ENCODE peak calls at places on chromosomes 1 and 21, in ten cellular contexts. Z is left lung, S is kidney epithelial cell, P is thoracic aorta, Y is A549, R is AG09309, O is neural progenitor cell, U is upper lobe of right lung, C is kidney, V is tibial artery. K is an unnamed sample.

GRCh38 chr1:93061895-93062792 is 16.9 kb upstream of the MTF2 start:
- DNase-seq in Z (no peak), S (no peak), P (no peak), Y (no peak), R (no peak), O (peak), U (no peak), C (no peak), V (no peak), K (no peak)

GRCh38 chr1:182611326-182611725 is 7.1 kb upstream of the RGS16 start:
- DNase-seq in Z (no peak), S (no peak), P (no peak), Y (no peak), R (no peak), O (no peak), U (no peak), C (no peak), V (no peak), K (no peak)

GRCh38 chr1:115252585-115252984 is 85.5 kb downstream of the NGF start:
- DNase-seq in Z (no peak), S (no peak), P (no peak), Y (no peak), R (no peak), O (no peak), U (no peak), C (no peak), V (no peak), K (no peak)

GRCh38 chr1:38805036-38805435 is 54.5 kb downstream of the RRAGC start:
- DNase-seq in Z (no peak), S (no peak), P (no peak), Y (no peak), R (no peak), O (no peak), U (no peak), C (no peak), V (no peak), K (no peak)

GRCh38 chr21:25960423-25960822 is 210.1 kb downstream of the APP start:
- DNase-seq in Z (no peak), S (no peak), P (no peak), Y (no peak), R (no peak), O (peak), U (no peak), C (no peak), V (no peak), K (no peak)

GRCh38 chr1:89739013-89739843 is 81.6 kb upstream of the LRRC8D start:
- DNase-seq in Z (peak), S (no peak), P (no peak), Y (no peak), R (no peak), O (no peak), U (no peak), C (no peak), V (no peak), K (no peak)

GRCh38 chr1:39128959-39129358 is 75.5 kb upstream of the MACF1 start:
- DNase-seq in Z (peak), S (no peak), P (no peak), Y (no peak), R (no peak), O (no peak), U (peak), C (peak), V (no peak), K (no peak)

GRCh38 chr1:112735752-112736151 is 20.6 kb upstream of the PPM1J start:
- DNase-seq in Z (no peak), S (peak), P (no peak), Y (peak), R (peak), O (no peak), U (no peak), C (no peak), V (no peak), K (peak)

GRCh38 chr1:44314401-44314800 is 40.7 kb downstream of the ERI3 start:
- DNase-seq in Z (no peak), S (no peak), P (no peak), Y (no peak), R (no peak), O (peak), U (no peak), C (no peak), V (no peak), K (no peak)

GRCh38 chr1:217019475-217019874 is 296.2 kb upstream of the ESRRG start:
- DNase-seq in Z (no peak), S (no peak), P (no peak), Y (no peak), R (no peak), O (no peak), U (no peak), C (no peak), V (no peak), K (no peak)

GRCh38 chr1:184299076-184299790 is 87.6 kb upstream of the C1orf21 start:
- DNase-seq in Z (no peak), S (peak), P (no peak), Y (no peak), R (peak), O (no peak), U (no peak), C (no peak), V (no peak), K (no peak)

GRCh38 chr21:39669976-39670671 is 57.4 kb downstream of the B3GALT5 start:
- DNase-seq in Z (no peak), S (no peak), P (no peak), Y (no peak), R (no peak), O (no peak), U (no peak), C (no peak), V (no peak), K (no peak)

GRCh38 chr1:96234299-96234698 is 487.3 kb upstream of the PTBP2 start:
- DNase-seq in Z (peak), S (no peak), P (no peak), Y (peak), R (no peak), O (no peak), U (peak), C (no peak), V (peak), K (no peak)

GRCh38 chr1:96233422-96233821 is 488.2 kb upstream of the PTBP2 start:
- DNase-seq in Z (no peak), S (no peak), P (no peak), Y (no peak), R (no peak), O (no peak), U (no peak), C (no peak), V (no peak), K (no peak)

GRCh38 chr1:96238426-96238825 is 483.2 kb upstream of the PTBP2 start:
- DNase-seq in Z (no peak), S (no peak), P (no peak), Y (no peak), R (no peak), O (no peak), U (no peak), C (no peak), V (no peak), K (no peak)

GRCh38 chr1:96240438-96240837 is 481.1 kb upstream of the PTBP2 start:
- DNase-seq in Z (no peak), S (no peak), P (no peak), Y (no peak), R (no peak), O (no peak), U (no peak), C (no peak), V (no peak), K (no peak)

GRCh38 chr1:96236156-96236739 is 485.3 kb upstream of the PTBP2 start:
- DNase-seq in Z (peak), S (peak), P (no peak), Y (peak), R (no peak), O (peak), U (no peak), C (no peak), V (no peak), K (peak)
- TF ChIP-seq CTCF in Z (peak), S (peak), P (peak), Y (peak), R (peak), O (peak), U (peak), C (peak), V (peak), K (peak)

DNA sequence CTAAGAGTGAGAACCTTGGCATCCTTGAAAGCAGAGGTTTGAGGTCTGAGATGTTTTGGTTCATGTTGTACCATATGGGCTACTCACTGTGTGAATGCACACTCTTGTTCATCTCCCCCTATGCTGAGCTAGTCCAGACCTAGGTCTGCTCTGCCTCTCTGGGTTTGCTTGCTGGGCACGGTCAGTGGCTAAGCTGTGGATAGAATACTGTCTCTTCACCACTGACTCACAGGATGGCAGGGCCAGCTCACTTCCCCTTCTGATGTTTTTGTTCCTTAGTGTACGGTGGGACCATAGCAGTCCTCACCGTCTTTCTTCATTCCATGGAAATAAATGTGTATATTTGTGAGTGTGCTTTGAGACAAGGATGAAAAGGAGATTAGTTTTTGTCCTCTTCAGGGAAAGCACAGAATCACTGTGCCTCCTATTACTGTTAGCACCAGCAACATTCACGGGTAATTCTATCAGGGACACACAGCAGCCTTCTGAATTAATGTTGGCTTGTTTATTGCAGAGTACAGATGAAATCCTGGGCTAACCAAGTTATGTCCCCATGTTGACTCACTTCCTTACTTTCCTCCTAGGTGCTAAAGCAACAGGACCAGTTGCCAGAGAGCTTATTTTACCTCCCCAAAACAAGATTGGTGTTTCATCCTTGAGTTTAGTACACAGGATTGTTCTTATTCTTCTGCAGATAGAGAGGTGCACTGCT is 56.9 kb upstream of the IVNS1ABP start:
- DNase-seq in Z (peak), S (peak), P (no peak), Y (no peak), R (no peak), O (no peak), U (no peak), C (no peak), V (no peak), K (no peak)
- H3K4me3 ChIP-seq in Z (no peak), S (no peak), P (no peak), Y (no peak), R (no peak), O (no peak), U (no peak), C (no peak), V (no peak), K (no peak)

GRCh38 chr1:222095606-222096475 is 354.0 kb upstream of the DUSP10 start:
- DNase-seq in Z (no peak), S (no peak), P (no peak), Y (peak), R (no peak), O (peak), U (no peak), C (peak), V (no peak), K (no peak)

GRCh38 chr1:222096883-222097282 is 355.0 kb upstream of the DUSP10 start:
- DNase-seq in Z (no peak), S (no peak), P (no peak), Y (no peak), R (no peak), O (no peak), U (no peak), C (no peak), V (no peak), K (no peak)

GRCh38 chr1:222098382-222098781 is 356.5 kb upstream of the DUSP10 start:
- DNase-seq in Z (no peak), S (no peak), P (no peak), Y (no peak), R (no peak), O (no peak), U (no peak), C (no peak), V (no peak), K (no peak)

GRCh38 chr1:222097646-222098045 is 355.8 kb upstream of the DUSP10 start:
- DNase-seq in Z (no peak), S (no peak), P (no peak), Y (no peak), R (no peak), O (no peak), U (no peak), C (no peak), V (no peak), K (no peak)

GRCh38 chr1:222096476-222096772 is 354.5 kb upstream of the DUSP10 start:
- DNase-seq in Z (no peak), S (no peak), P (no peak), Y (no peak), R (no peak), O (no peak), U (no peak), C (no peak), V (no peak), K (no peak)
- TF ChIP-seq CTCF in Z (no peak), S (no peak), P (no peak), Y (no peak), R (no peak), O (no peak), U (no peak), C (no peak), V (no peak), K (no peak)

GRCh38 chr1:162251102-162251501 is 125.6 kb downstream of the SPATA46 start:
- DNase-seq in Z (no peak), S (no peak), P (no peak), Y (no peak), R (no peak), O (no peak), U (no peak), C (no peak), V (no peak), K (no peak)

GRCh38 chr1:162253790-162254189 is 122.9 kb downstream of the SPATA46 start:
- DNase-seq in Z (no peak), S (no peak), P (no peak), Y (no peak), R (no peak), O (no peak), U (no peak), C (no peak), V (no peak), K (no peak)

GRCh38 chr1:162252209-162252608 is 124.4 kb downstream of the SPATA46 start:
- DNase-seq in Z (no peak), S (no peak), P (no peak), Y (no peak), R (no peak), O (no peak), U (no peak), C (no peak), V (no peak), K (no peak)

GRCh38 chr1:162250004-162250730 is 126.5 kb downstream of the SPATA46 start:
- DNase-seq in Z (no peak), S (no peak), P (no peak), Y (no peak), R (no peak), O (peak), U (no peak), C (no peak), V (no peak), K (no peak)

GRCh38 chr1:162248854-162249535 is 127.7 kb downstream of the SPATA46 start:
- DNase-seq in Z (no peak), S (no peak), P (no peak), Y (no peak), R (no peak), O (peak), U (no peak), C (no peak), V (no peak), K (no peak)
- H3K4me3 ChIP-seq in Z (no peak), S (no peak), P (no peak), Y (no peak), R (no peak), O (peak), U (no peak), C (no peak), V (no peak), K (no peak)

DNA sequence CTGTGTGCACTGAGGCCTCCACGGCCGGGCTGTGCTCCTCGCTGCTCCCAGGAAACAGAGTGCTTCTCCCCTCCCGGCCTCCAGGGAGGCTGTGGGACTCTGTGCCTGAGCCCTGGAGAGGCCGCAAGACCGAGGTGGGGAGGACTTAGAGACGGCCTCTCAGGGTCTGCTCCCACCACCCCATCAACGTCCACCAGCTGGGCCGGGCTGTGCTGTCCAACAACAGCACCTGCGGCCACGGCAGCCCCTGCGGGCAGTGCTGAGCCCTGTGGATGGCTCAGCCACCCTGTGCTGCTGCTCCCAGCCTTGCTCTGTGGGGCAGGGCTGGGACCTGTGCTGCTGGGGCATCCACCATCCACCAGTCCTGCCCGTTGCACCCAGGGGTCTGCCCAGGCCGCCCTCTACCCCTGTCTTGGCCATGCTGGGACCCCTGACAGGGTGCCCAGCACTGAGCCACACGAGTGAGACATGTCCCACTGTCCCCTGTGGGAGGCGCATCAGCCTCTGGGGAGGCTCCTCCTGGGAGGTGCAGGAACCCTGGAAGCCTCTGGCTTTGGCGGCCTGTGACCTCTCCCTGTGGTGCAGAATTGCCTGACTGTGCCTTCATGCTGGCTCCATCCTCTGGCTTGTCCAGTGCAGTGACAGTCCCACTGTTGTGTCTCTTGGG is 31.2 kb upstream of the LRRC3 start:
- DNase-seq in Z (peak), S (no peak), P (no peak), Y (no peak), R (no peak), O (no peak), U (peak), C (peak), V (peak), K (no peak)
- TF ChIP-seq CTCF in Z (no peak), S (no peak), P (no peak), Y (no peak), R (no peak), O (no peak), U (no peak), C (no peak), V (no peak), K (no peak)

DNA sequence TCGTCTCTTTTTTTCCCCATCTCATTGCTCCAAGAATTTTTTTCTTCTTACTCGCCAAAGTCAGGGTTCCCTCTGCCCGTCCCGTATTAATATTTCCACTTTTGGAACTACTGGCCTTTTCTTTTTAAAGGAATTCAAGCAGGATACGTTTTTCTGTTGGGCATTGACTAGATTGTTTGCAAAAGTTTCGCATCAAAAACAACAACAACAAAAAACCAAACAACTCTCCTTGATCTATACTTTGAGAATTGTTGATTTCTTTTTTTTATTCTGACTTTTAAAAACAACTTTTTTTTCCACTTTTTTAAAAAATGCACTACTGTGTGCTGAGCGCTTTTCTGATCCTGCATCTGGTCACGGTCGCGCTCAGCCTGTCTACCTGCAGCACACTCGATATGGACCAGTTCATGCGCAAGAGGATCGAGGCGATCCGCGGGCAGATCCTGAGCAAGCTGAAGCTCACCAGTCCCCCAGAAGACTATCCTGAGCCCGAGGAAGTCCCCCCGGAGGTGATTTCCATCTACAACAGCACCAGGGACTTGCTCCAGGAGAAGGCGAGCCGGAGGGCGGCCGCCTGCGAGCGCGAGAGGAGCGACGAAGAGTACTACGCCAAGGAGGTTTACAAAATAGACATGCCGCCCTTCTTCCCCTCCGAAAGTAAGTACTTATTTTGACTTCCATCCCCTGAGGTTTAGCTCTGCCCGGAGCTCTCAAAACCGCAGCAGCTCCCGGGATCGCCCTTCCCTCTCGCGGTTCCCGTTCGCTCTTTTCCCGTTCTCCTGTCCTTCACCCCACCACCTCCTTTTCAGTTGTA is 1.5 kb downstream of the TGFB2 start:
- DNase-seq in Z (no peak), S (no peak), P (no peak), Y (no peak), R (no peak), O (peak), U (no peak), C (peak), V (peak), K (no peak)
- H3K4me3 ChIP-seq in Z (peak), S (peak), P (peak), Y (peak), R (peak), O (peak), U (peak), C (peak), V (peak), K (peak)

GRCh38 chr1:235127774-235128452 is 724 bp downstream of the TOMM20 start:
- DNase-seq in Z (no peak), S (no peak), P (no peak), Y (no peak), R (no peak), O (peak), U (no peak), C (no peak), V (no peak), K (no peak)

GRCh38 chr1:235130766-235131270 is 2.2 kb upstream of the TOMM20 start:
- DNase-seq in Z (no peak), S (no peak), P (no peak), Y (no peak), R (no peak), O (no peak), U (no peak), C (no peak), V (no peak), K (no peak)

GRCh38 chr1:235128453-235129328 is at the start of gene TOMM20:
- DNase-seq in Z (peak), S (peak), P (peak), Y (peak), R (peak), O (peak), U (peak), C (peak), V (peak), K (peak)

GRCh38 chr1:235131961-235132360 is 3.3 kb upstream of the TOMM20 start:
- DNase-seq in Z (no peak), S (no peak), P (no peak), Y (no peak), R (no peak), O (no peak), U (no peak), C (no peak), V (no peak), K (no peak)

DNA sequence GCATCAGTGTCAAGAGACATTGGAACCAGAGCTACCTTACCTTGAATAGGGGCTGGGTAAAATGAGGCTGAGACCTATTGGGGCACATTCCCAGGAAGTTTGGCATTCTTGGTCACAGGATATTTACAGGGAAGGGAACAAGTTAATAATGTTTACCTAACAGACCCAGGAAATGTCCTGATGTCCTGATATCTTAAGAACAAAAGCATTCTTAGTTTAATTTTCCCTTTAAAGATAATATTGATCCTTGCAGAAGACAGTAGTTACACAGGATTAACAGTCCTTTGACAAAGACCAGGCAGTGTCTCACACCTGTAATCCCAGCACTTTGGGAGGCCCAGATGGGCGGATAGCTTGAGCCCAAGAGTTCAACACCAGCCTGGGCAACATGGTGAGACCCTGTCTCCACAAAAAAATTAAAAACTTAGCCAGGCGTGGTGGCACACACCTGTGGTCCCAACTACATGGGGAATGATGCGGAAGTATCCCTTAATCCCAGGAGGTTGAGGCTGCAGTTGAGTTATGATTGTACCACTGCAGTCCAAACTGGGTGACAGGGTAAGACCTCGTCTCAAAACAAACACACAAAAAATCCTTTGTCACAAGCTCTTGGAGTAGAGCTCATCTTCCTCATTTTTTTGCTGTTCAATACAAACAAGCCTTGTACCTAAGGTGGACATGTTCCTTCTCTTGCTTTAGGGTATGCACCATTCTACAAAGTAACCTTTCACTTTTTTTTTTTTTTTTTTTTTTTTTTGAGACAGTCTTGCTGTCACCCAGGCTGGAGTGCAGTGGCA is 1.3 kb upstream of the TOMM20 start:
- DNase-seq in Z (no peak), S (no peak), P (no peak), Y (no peak), R (no peak), O (no peak), U (no peak), C (no peak), V (no peak), K (no peak)
- TF ChIP-seq CTCF in Z (no peak), S (no peak), P (no peak), Y (no peak), R (no peak), O (no peak), U (no peak), C (no peak), V (no peak), K (no peak)